ENCODE peak calls at places on chromosomes 6 and 20, in four cellular contexts. One of them, this sample, is unnamed.

GRCh38 chr6:3782876-3783832 is 31.6 kb upstream of the PXDC1 start:
- DNase-seq in T-helper 2 cell: no peak
- DNase-seq in T1000: no peak
- DNase-seq in activated T-helper 1 cell treated with Interleukin-2 at 50 U/mL for 16 hours: no peak
- DNase-seq in this sample: no peak

GRCh38 chr20:62487564-62488086 is 11.8 kb upstream of the GATA5 start:
- DNase-seq in T-helper 2 cell: no peak
- DNase-seq in T1000: no peak
- DNase-seq in activated T-helper 1 cell treated with Interleukin-2 at 50 U/mL for 16 hours: no peak
- DNase-seq in this sample: no peak

GRCh38 chr6:166556871-166557322 is 29.6 kb downstream of the RAMACL start:
- DNase-seq in T1000: peak; percentile 13
- DNase-seq in T-helper 2 cell: no peak
- DNase-seq in activated T-helper 1 cell treated with Interleukin-2 at 50 U/mL for 16 hours: no peak
- DNase-seq in this sample: no peak

GRCh38 chr6:113634352-113635163 is 222.6 kb upstream of the MARCKS start:
- DNase-seq in T1000: no peak
- DNase-seq in activated T-helper 1 cell treated with Interleukin-2 at 50 U/mL for 16 hours: no peak
- DNase-seq in T-helper 2 cell: no peak
- DNase-seq in this sample: no peak

GRCh38 chr6:37934276-37934675 is 114.7 kb downstream of the ZFAND3 start:
- DNase-seq in T-helper 2 cell: no peak
- DNase-seq in activated T-helper 1 cell treated with Interleukin-2 at 50 U/mL for 16 hours: no peak
- DNase-seq in T1000: no peak
- DNase-seq in this sample: no peak

GRCh38 chr6:165321555-165322145 is 12.2 kb upstream of the C6orf118 start:
- DNase-seq in T1000: no peak
- DNase-seq in T-helper 2 cell: no peak
- DNase-seq in activated T-helper 1 cell treated with Interleukin-2 at 50 U/mL for 16 hours: no peak
- DNase-seq in this sample: no peak

GRCh38 chr20:18679020-18679419 is 91.2 kb downstream of the DTD1 start:
- DNase-seq in T-helper 2 cell: no peak
- DNase-seq in T1000: no peak
- DNase-seq in activated T-helper 1 cell treated with Interleukin-2 at 50 U/mL for 16 hours: no peak
- DNase-seq in this sample: no peak

GRCh38 chr6:33857301-33858052 is 53.7 kb upstream of the MLN start:
- DNase-seq in activated T-helper 1 cell treated with Interleukin-2 at 50 U/mL for 16 hours: no peak
- DNase-seq in T1000: no peak
- DNase-seq in T-helper 2 cell: no peak
- DNase-seq in this sample: no peak

GRCh38 chr20:62143118-62143975 is at the start of the genes PSMA7 and SS18L1:
- DNase-seq in T1000: peak; percentile 63
- DNase-seq in T-helper 2 cell: peak; percentile 79
- DNase-seq in activated T-helper 1 cell treated with Interleukin-2 at 50 U/mL for 16 hours: peak; percentile 83
- DNase-seq in this sample: peak; percentile 71

GRCh38 chr6:87870606-87871005 is 168.6 kb upstream of the AKIRIN2 start:
- DNase-seq in T-helper 2 cell: no peak
- DNase-seq in T1000: no peak
- DNase-seq in activated T-helper 1 cell treated with Interleukin-2 at 50 U/mL for 16 hours: no peak
- DNase-seq in this sample: no peak

GRCh38 chr6:125790403-125791150 is at the start of gene NCOA7:
- DNase-seq in activated T-helper 1 cell treated with Interleukin-2 at 50 U/mL for 16 hours: peak; percentile 74
- DNase-seq in T-helper 2 cell: peak; percentile 76
- DNase-seq in T1000: peak; percentile 40
- DNase-seq in this sample: peak; percentile 64

GRCh38 chr6:46044876-46045617 is 29.4 kb upstream of the CLIC5 start:
- DNase-seq in T-helper 2 cell: no peak
- DNase-seq in activated T-helper 1 cell treated with Interleukin-2 at 50 U/mL for 16 hours: no peak
- DNase-seq in T1000: peak; percentile 64
- DNase-seq in this sample: no peak

GRCh38 chr20:3233131-3233990 is 5.6 kb downstream of the SLC4A11 start:
- DNase-seq in T1000: no peak
- DNase-seq in activated T-helper 1 cell treated with Interleukin-2 at 50 U/mL for 16 hours: no peak
- DNase-seq in T-helper 2 cell: no peak
- DNase-seq in this sample: no peak

GRCh38 chr6:43798688-43799444 is 28.9 kb downstream of the VEGFA start:
- DNase-seq in activated T-helper 1 cell treated with Interleukin-2 at 50 U/mL for 16 hours: no peak
- DNase-seq in T1000: peak; percentile 55
- DNase-seq in T-helper 2 cell: no peak
- DNase-seq in this sample: no peak

GRCh38 chr6:37029249-37029959 is 23.9 kb downstream of the FGD2 start:
- DNase-seq in T1000: peak; percentile 40
- DNase-seq in activated T-helper 1 cell treated with Interleukin-2 at 50 U/mL for 16 hours: no peak
- DNase-seq in T-helper 2 cell: peak; percentile 15
- DNase-seq in this sample: peak; percentile 28

GRCh38 chr6:33313105-33313708 is 671 bp downstream of the TAPBP start:
- DNase-seq in activated T-helper 1 cell treated with Interleukin-2 at 50 U/mL for 16 hours: no peak
- DNase-seq in T1000: no peak
- DNase-seq in T-helper 2 cell: no peak
- DNase-seq in this sample: no peak

GRCh38 chr6:37850243-37850642 is 30.7 kb downstream of the ZFAND3 start:
- DNase-seq in activated T-helper 1 cell treated with Interleukin-2 at 50 U/mL for 16 hours: no peak
- DNase-seq in T1000: no peak
- DNase-seq in T-helper 2 cell: no peak
- DNase-seq in this sample: no peak

GRCh38 chr6:3912366-3913076 is 63.3 kb downstream of the FAM50B start:
- DNase-seq in T1000: no peak
- DNase-seq in T-helper 2 cell: no peak
- DNase-seq in activated T-helper 1 cell treated with Interleukin-2 at 50 U/mL for 16 hours: no peak
- DNase-seq in this sample: no peak

GRCh38 chr6:39812496-39812852 is 20.3 kb downstream of the DAAM2 start:
- DNase-seq in activated T-helper 1 cell treated with Interleukin-2 at 50 U/mL for 16 hours: no peak
- DNase-seq in T1000: no peak
- DNase-seq in T-helper 2 cell: no peak
- DNase-seq in this sample: no peak

GRCh38 chr20:944148-944547 is 28.0 kb upstream of the ANGPT4 start:
- DNase-seq in T-helper 2 cell: no peak
- DNase-seq in activated T-helper 1 cell treated with Interleukin-2 at 50 U/mL for 16 hours: no peak
- DNase-seq in T1000: no peak
- DNase-seq in this sample: no peak

GRCh38 chr6:131819507-131820228 is 11.8 kb downstream of the ENPP1 start:
- DNase-seq in T-helper 2 cell: no peak
- DNase-seq in T1000: no peak
- DNase-seq in activated T-helper 1 cell treated with Interleukin-2 at 50 U/mL for 16 hours: no peak
- DNase-seq in this sample: no peak

GRCh38 chr6:15791401-15792137 is 128.7 kb upstream of the DTNBP1 start:
- DNase-seq in activated T-helper 1 cell treated with Interleukin-2 at 50 U/mL for 16 hours: no peak
- DNase-seq in T1000: no peak
- DNase-seq in T-helper 2 cell: no peak
- DNase-seq in this sample: no peak

GRCh38 chr6:35043381-35043780 is 97.8 kb downstream of the TCP11 start:
- DNase-seq in activated T-helper 1 cell treated with Interleukin-2 at 50 U/mL for 16 hours: no peak
- DNase-seq in T-helper 2 cell: no peak
- DNase-seq in T1000: no peak
- DNase-seq in this sample: no peak